ENCODE peak calls at places on chromosome 21, in eight cellular contexts. V, E, Y, D, C, T, H and X are unnamed samples.

GRCh38 chr21:38325761-38326420 is 69.1 kb downstream of the KCNJ15 start:
- DNase-seq in V (no peak), T (no peak), Y (no peak), E (no peak), C (no peak), H (no peak), D (no peak), X (no peak)

GRCh38 chr21:29264721-29265120 is 34.0 kb upstream of the BACH1 start:
- DNase-seq in H (peak; percentile 62), Y (no peak), E (no peak), T (no peak), D (peak; percentile 41), C (no peak), V (no peak), X (no peak)

GRCh38 chr21:31491617-31492016 is 147.6 kb upstream of the TIAM1 start:
- DNase-seq in E (no peak), T (no peak), H (no peak), Y (no peak), C (no peak), V (no peak), D (no peak), X (peak; percentile 7)

GRCh38 chr21:29342394-29342957 is 43.8 kb downstream of the BACH1 start:
- DNase-seq in H (peak; percentile 99), Y (peak; percentile 82), D (peak; percentile 94), E (peak; percentile 22), C (no peak), V (no peak), T (peak; percentile 86), X (peak; percentile 99)

GRCh38 chr21:28280611-28281010 is 712.1 kb downstream of the LTN1 start:
- DNase-seq in E (no peak), C (no peak), D (no peak), H (no peak), T (no peak), Y (no peak), V (no peak), X (no peak)

GRCh38 chr21:32463889-32464300 is 51.4 kb downstream of the EVA1C start:
- DNase-seq in C (no peak), Y (no peak), V (no peak), H (peak; percentile 94), E (no peak), D (peak; percentile 59), T (no peak), X (peak; percentile 98)

GRCh38 chr21:30434033-30434631 is 4.1 kb downstream of the KRTAP13-4 start:
- DNase-seq in H (no peak), D (peak; percentile 47), C (peak; percentile 9), V (peak; percentile 26), Y (no peak), E (no peak), T (no peak), X (peak; percentile 0)

GRCh38 chr21:36929622-36930021 is 36.8 kb downstream of the HLCS start:
- DNase-seq in C (peak; percentile 60), Y (no peak), E (no peak), D (no peak), H (peak; percentile 49), T (no peak), V (peak; percentile 55), X (no peak)

GRCh38 chr21:37079211-37079824 is 6.3 kb downstream of the TTC3 start:
- DNase-seq in D (peak; percentile 24), C (no peak), V (no peak), H (no peak), E (no peak), T (no peak), Y (no peak), X (no peak)

GRCh38 chr21:33661146-33661545 is 18.8 kb downstream of the ITSN1 start:
- DNase-seq in V (no peak), D (peak; percentile 47), C (no peak), E (no peak), H (peak; percentile 23), Y (no peak), T (no peak), X (no peak)

GRCh38 chr21:38888956-38889605 is 83.4 kb downstream of the ETS2 start:
- DNase-seq in D (peak; percentile 14), C (no peak), Y (no peak), V (no peak), E (no peak), T (no peak), H (peak; percentile 17), X (peak; percentile 56)

GRCh38 chr21:24375201-24375600 is 1232.1 kb downstream of the MRPL39 start:
- DNase-seq in Y (no peak), V (no peak), T (no peak), D (no peak), C (no peak), E (no peak), H (no peak), X (no peak)

GRCh38 chr21:33914188-33914587 is 1.4 kb downstream of the ATP5PO start:
- DNase-seq in D (peak; percentile 6), T (no peak), V (no peak), H (no peak), C (no peak), Y (no peak), E (no peak), X (peak; percentile 57)

GRCh38 chr21:36700961-36701911 is 2.3 kb downstream of the SIM2 start:
- DNase-seq in V (no peak), Y (no peak), H (no peak), T (no peak), D (no peak), C (no peak), E (no peak), X (no peak)

GRCh38 chr21:38811257-38811656 is 5.5 kb downstream of the ETS2 start:
- DNase-seq in Y (no peak), D (peak; percentile 97), T (peak; percentile 12), H (peak; percentile 95), E (no peak), V (no peak), C (no peak), X (peak; percentile 97)

GRCh38 chr21:30152792-30153191 is 13.8 kb downstream of the CLDN17 start:
- DNase-seq in V (no peak), C (no peak), Y (no peak), D (no peak), T (no peak), H (no peak), E (no peak), X (no peak)

GRCh38 chr21:20999567-21000169 is 1.5 kb downstream of the NCAM2 start:
- DNase-seq in D (peak; percentile 50), E (no peak), T (no peak), Y (no peak), H (peak; percentile 49), C (no peak), V (no peak), X (peak; percentile 27)

GRCh38 chr21:25571726-25572121 is 35.6 kb downstream of the MRPL39 start:
- DNase-seq in Y (no peak), D (no peak), T (no peak), E (no peak), C (no peak), H (no peak), V (no peak), X (no peak)

GRCh38 chr21:25569084-25569483 is 38.2 kb downstream of the MRPL39 start:
- DNase-seq in H (peak; percentile 56), E (no peak), V (no peak), C (no peak), D (no peak), Y (no peak), T (no peak), X (no peak)

GRCh38 chr21:25568230-25568629 is 39.1 kb downstream of the MRPL39 start:
- DNase-seq in T (no peak), H (peak; percentile 78), C (no peak), D (no peak), V (no peak), E (no peak), Y (peak; percentile 77), X (peak; percentile 82)

GRCh38 chr21:25567472-25567871 is 39.8 kb downstream of the MRPL39 start:
- DNase-seq in C (no peak), Y (no peak), H (no peak), D (no peak), T (no peak), V (no peak), E (no peak), X (no peak)

DNA sequence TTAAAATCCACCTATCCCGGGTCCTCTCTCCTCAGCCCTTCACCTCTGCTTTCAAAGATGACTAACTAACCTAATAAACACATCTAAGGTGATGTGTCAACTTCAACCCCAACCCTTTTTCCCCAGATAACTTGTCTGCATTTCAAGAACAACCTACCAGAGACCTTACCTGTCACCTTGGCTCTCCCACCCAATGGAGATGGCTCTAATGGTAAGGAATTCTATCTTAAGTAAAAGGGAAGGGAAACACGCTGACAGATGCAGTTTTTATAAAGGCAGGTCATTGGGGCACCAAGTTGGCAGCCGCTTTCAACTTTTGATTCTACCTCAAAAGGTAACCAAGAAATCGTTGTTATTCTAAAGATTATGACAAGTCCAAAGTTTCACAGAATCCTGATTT is 37.6 kb downstream of the MRPL39 start:
- DNase-seq in T (no peak), V (no peak), H (no peak), E (no peak), Y (no peak), C (no peak), D (no peak), X (no peak)
- H3K4me1 ChIP-seq in T (peaks cover 13% of the 10 kb centered on the region), V (no peaks in the 10 kb centered on the region), H (peaks cover 3% of the 10 kb centered on the region), E (peaks cover 17% of the 10 kb centered on the region), Y (peaks cover 8% of the 10 kb centered on the region), C (no peaks in the 10 kb centered on the region), D (peaks cover 23% of the 10 kb centered on the region), X (peaks cover 2% of the 10 kb centered on the region)

DNA sequence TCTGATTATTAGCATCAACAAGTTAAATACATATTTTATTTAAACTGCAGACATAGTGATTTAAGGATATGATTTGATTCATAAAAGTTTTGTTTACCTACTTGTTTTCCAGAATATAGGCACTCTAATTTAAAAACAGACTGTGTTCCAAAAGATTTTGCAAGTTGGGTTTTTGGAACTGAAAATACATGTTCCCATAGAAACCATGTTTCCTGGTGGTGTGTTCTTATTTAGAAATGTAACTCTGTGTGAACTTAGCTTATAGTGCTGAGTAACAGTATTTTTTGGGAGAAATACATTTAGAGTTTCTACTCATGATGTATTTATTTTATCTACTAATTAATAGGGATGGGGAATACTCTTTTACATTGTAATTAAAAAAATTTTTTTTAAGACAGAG is 21.8 kb downstream of the USP25 start:
- DNase-seq in C (no peak), T (no peak), Y (no peak), E (no peak), D (no peak), V (no peak), H (no peak), X (no peak)
- H3K4me1 ChIP-seq in C (peaks cover 20% of the 10 kb centered on the region), T (peaks cover 79% of the 10 kb centered on the region), Y (peaks cover 88% of the 10 kb centered on the region), E (peaks cover 30% of the 10 kb centered on the region), D (peaks cover 14% of the 10 kb centered on the region), V (peaks cover 86% of the 10 kb centered on the region), H (peaks cover 7% of the 10 kb centered on the region), X (no peaks in the 10 kb centered on the region)

DNA sequence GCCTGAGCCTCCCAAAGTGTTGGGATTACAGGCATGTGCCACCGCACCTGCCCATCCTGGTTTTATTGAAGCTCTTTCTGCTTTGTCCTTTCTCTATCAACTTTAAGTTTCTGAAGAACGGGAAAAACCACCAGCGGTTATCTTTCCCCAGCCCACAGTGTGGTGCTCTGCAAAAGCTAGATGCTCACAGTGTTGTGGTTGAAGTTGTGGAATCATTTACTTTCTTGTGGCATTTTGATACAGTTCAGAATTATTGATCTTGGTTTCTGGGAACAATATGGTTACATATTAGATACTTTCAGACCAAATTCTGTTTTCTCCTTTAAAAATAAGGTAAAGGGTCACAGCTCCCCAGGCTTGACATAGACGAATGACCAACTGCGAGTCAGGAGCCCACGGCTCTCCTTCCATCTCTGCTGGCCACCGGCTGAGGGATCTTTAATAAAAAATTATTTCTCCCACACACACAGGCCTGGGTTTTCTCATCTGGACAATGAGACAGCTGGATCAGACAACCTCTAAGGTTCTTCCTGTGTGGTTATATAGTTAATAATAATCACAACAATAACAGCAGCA is 385.3 kb downstream of the SETD4 start:
- DNase-seq in Y (no peak), H (peak; percentile 11), V (no peak), D (peak; percentile 8), E (no peak), C (peak; percentile 28), T (no peak), X (no peak)
- H3K4me1 ChIP-seq in Y (no peaks in the 10 kb centered on the region), H (no peaks in the 10 kb centered on the region), V (no peaks in the 10 kb centered on the region), D (no peaks in the 10 kb centered on the region), E (no peaks in the 10 kb centered on the region), C (no peaks in the 10 kb centered on the region), T (no peaks in the 10 kb centered on the region), X (no peaks in the 10 kb centered on the region)

GRCh38 chr21:43825936-43826622 is 36.7 kb downstream of the RRP1 start:
- DNase-seq in H (no peak), E (no peak), V (peak; percentile 42), Y (peak; percentile 60), C (no peak), T (no peak), D (no peak), X (peak; percentile 7)
- H3K4me1 ChIP-seq in H (peaks cover 4% of the 10 kb centered on the region), E (no peaks in the 10 kb centered on the region), V (peaks cover 10% of the 10 kb centered on the region), Y (peaks cover 5% of the 10 kb centered on the region), C (no peaks in the 10 kb centered on the region), T (no peaks in the 10 kb centered on the region), D (peaks cover 8% of the 10 kb centered on the region), X (no peaks in the 10 kb centered on the region)